ENCODE peak calls at places on chromosomes 7 and 10, in six cellular contexts. C, D, P, W, T and J are unnamed samples.

GRCh38 chr7:90211391-90212148 is at the start of gene STEAP2:
- DNase-seq in C (peak; percentile 94), D (peak; percentile 94), P (peak; percentile 84), W (peak; percentile 96), T (no peak), J (peak; percentile 73)

GRCh38 chr10:100715445-100716385 is 29.7 kb upstream of the PAX2 start:
- DNase-seq in C (no peak), D (no peak), P (no peak), W (no peak), T (no peak), J (no peak)

GRCh38 chr7:133513608-133514007 is 260.7 kb downstream of the EXOC4 start:
- DNase-seq in C (no peak), D (peak; percentile 16), P (no peak), W (no peak), T (no peak), J (no peak)

GRCh38 chr10:119209050-119209735 is 1.8 kb downstream of the GRK5 start:
- DNase-seq in C (peak; percentile 77), D (peak; percentile 41), P (peak; percentile 84), W (peak; percentile 77), T (peak; percentile 44), J (peak; percentile 60)

GRCh38 chr7:22443370-22444180 is 56.4 kb downstream of the STEAP1B start:
- DNase-seq in C (peak; percentile 81), D (no peak), P (no peak), W (no peak), T (no peak), J (no peak)

GRCh38 chr10:72637398-72637857 is 11.5 kb upstream of the MICU1 start:
- DNase-seq in C (peak; percentile 49), D (peak; percentile 88), P (peak; percentile 62), W (no peak), T (no peak), J (peak; percentile 41)

GRCh38 chr7:112495820-112496462 is 15.2 kb downstream of the LSMEM1 start:
- DNase-seq in C (peak; percentile 75), D (peak; percentile 69), P (peak; percentile 52), W (peak; percentile 62), T (peak; percentile 13), J (peak; percentile 27)

GRCh38 chr10:116104210-116104932 is 168.6 kb downstream of the GFRA1 start:
- DNase-seq in C (no peak), D (no peak), P (no peak), W (no peak), T (no peak), J (no peak)

GRCh38 chr10:124339951-124340760 is 78.6 kb downstream of the OAT start:
- DNase-seq in C (peak; percentile 19), D (peak; percentile 38), P (no peak), W (no peak), T (no peak), J (no peak)

GRCh38 chr7:150339369-150339768 is 2.1 kb downstream of the RARRES2 start:
- DNase-seq in C (no peak), D (no peak), P (no peak), W (no peak), T (no peak), J (no peak)

GRCh38 chr10:104085801-104086400 is at the start of gene COL17A1:
- DNase-seq in C (no peak), D (no peak), P (no peak), W (no peak), T (no peak), J (no peak)

GRCh38 chr7:77415822-77416620 is at the start of gene GSAP:
- DNase-seq in C (peak; percentile 30), D (peak; percentile 31), P (peak; percentile 67), W (peak; percentile 71), T (peak; percentile 36), J (peak; percentile 91)

GRCh38 chr7:132270517-132270916 is 305.8 kb downstream of the PLXNA4 start:
- DNase-seq in C (peak; percentile 28), D (no peak), P (no peak), W (no peak), T (no peak), J (no peak)

GRCh38 chr7:134905375-134905774 is 80.9 kb upstream of the AGBL3 start:
- DNase-seq in C (peak; percentile 21), D (no peak), P (peak; percentile 77), W (no peak), T (no peak), J (no peak)

GRCh38 chr10:74923556-74923955 is 97.2 kb downstream of the KAT6B start:
- DNase-seq in C (peak; percentile 29), D (no peak), P (no peak), W (peak; percentile 66), T (no peak), J (no peak)

GRCh38 chr10:114664127-114664526 is 6.1 kb upstream of the ABLIM1 start:
- DNase-seq in C (no peak), D (no peak), P (no peak), W (no peak), T (no peak), J (no peak)

GRCh38 chr7:3722396-3722846 is 421.4 kb downstream of the SDK1 start:
- DNase-seq in C (no peak), D (peak; percentile 26), P (no peak), W (peak; percentile 90), T (peak; percentile 7), J (no peak)

GRCh38 chr7:158771-159170 is 33.6 kb upstream of the FAM20C start:
- DNase-seq in C (no peak), D (no peak), P (no peak), W (no peak), T (no peak), J (no peak)

GRCh38 chr7:121219031-121219430 is 109.8 kb upstream of the WNT16 start:
- DNase-seq in C (no peak), D (no peak), P (no peak), W (no peak), T (no peak), J (no peak)

GRCh38 chr7:79624336-79624735 is 170.9 kb upstream of the MAGI2 start:
- DNase-seq in C (no peak), D (no peak), P (no peak), W (no peak), T (no peak), J (no peak)

GRCh38 chr7:112566392-112567324 is 85.9 kb downstream of the LSMEM1 start:
- DNase-seq in C (peak; percentile 11), D (no peak), P (no peak), W (no peak), T (no peak), J (no peak)

GRCh38 chr7:156472267-156472666 is 168.3 kb upstream of the RNF32 start:
- DNase-seq in C (no peak), D (no peak), P (no peak), W (no peak), T (no peak), J (no peak)

GRCh38 chr7:52547301-52547920 is 488.0 kb upstream of the POM121L12 start:
- DNase-seq in C (no peak), D (no peak), P (no peak), W (no peak), T (no peak), J (no peak)

GRCh38 chr7:94412762-94413322 is 18.1 kb downstream of the COL1A2 start:
- DNase-seq in C (no peak), D (no peak), P (no peak), W (no peak), T (no peak), J (no peak)

GRCh38 chr7:1884583-1885350 is 214.7 kb downstream of the ELFN1 start:
- DNase-seq in C (no peak), D (no peak), P (no peak), W (no peak), T (no peak), J (no peak)

GRCh38 chr10:59805043-59805442 is 51.8 kb upstream of the MRLN start:
- DNase-seq in C (no peak), D (peak; percentile 48), P (no peak), W (peak; percentile 73), T (no peak), J (no peak)

GRCh38 chr10:33113111-33113856 is 155.3 kb upstream of the ITGB1 start:
- DNase-seq in C (no peak), D (no peak), P (no peak), W (no peak), T (no peak), J (no peak)

GRCh38 chr10:3045471-3046209 is 21.7 kb upstream of the PFKP start:
- DNase-seq in C (peak; percentile 80), D (peak; percentile 82), P (peak; percentile 59), W (no peak), T (no peak), J (no peak)
- TF ChIP-seq CTCF in C (peak; percentile 33), D (no peak), P (no peak), W (no peak), T (no peak), J (no peak)

DNA sequence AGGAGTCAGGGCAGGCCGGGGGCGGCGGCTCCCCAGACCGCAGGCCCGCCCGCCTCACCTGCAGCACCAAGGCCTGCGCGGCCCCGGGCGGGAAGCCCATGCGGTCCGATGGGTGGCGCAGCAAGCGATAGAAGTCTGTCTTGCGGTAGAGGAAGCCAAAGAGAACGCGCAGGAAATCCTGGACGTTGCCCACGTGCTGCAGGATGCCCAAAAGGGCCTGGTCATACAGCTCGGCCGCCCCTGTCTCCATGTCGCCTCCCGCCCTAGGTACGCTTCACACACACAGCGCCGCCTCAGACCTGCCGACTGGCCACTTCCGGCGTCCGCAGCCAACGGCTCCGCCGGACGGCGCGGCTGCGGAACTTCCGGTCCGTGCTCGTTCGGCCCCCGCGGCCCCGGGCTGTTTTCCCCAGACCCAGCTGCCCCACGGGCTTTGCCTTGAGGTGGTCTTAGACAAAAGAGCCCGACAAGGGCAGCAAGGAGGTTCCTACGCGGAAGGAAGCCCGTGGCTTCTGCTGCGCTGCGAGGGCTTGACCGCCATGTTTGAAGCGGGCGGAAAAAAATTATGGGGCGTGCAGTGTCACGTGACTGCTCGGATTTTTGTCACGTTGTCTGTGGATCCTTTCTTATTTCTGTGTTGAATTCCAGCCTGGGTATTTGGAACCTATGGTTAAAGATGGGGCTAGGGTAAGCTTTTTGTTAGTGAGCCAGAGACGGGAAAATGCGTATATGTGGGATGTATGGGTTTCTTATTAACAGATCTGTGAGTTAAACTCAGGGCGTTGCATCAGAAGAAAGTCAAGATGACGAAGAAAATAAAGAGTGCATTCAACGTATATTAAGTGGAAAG is at the start of gene NUDCD3:
- DNase-seq in C (peak; percentile 87), D (peak; percentile 91), P (peak; percentile 84), W (peak; percentile 89), T (peak; percentile 72), J (peak; percentile 91)
- TF ChIP-seq CTCF in C (peak; percentile 6), D (peak; percentile 25), P (no peak), W (peak; percentile 36), T (peak; percentile 28), J (no peak)

GRCh38 chr10:86733260-86733671 is 23.2 kb upstream of the BMPR1A start:
- DNase-seq in C (no peak), D (no peak), P (peak; percentile 45), W (no peak), T (no peak), J (no peak)
- TF ChIP-seq CTCF in C (no peak), D (no peak), P (no peak), W (no peak), T (no peak), J (no peak)

GRCh38 chr7:105578496-105578895 is 2.8 kb downstream of the EFCAB10 start:
- DNase-seq in C (no peak), D (no peak), P (no peak), W (no peak), T (no peak), J (no peak)

GRCh38 chr7:105577251-105577650 is 4.0 kb downstream of the EFCAB10 start:
- DNase-seq in C (no peak), D (no peak), P (no peak), W (no peak), T (no peak), J (no peak)

GRCh38 chr7:105583061-105583460 is 1.8 kb upstream of the EFCAB10 start:
- DNase-seq in C (no peak), D (no peak), P (no peak), W (no peak), T (no peak), J (no peak)

GRCh38 chr7:105581066-105581811 is at the start of gene EFCAB10:
- DNase-seq in C (peak; percentile 58), D (peak; percentile 88), P (peak; percentile 14), W (peak; percentile 89), T (peak; percentile 3), J (peak; percentile 76)

GRCh38 chr7:105580022-105580740 is 1.1 kb downstream of the EFCAB10 start:
- DNase-seq in C (peak; percentile 17), D (peak; percentile 62), P (no peak), W (no peak), T (no peak), J (no peak)
- TF ChIP-seq CTCF in C (no peak), D (peak; percentile 35), P (no peak), W (no peak), T (no peak), J (no peak)